ENCODE peak calls at places on chromosomes 11 and 22, in nine cellular contexts. M is NB4, V is BJ, N is thoracic aorta, D is ovary, Y is gastrocnemius medialis, J is neural crest cell, F is coronary artery, C is fibroblast of villous mesenchyme. A is an unnamed sample.

GRCh38 chr11:129252621-129253020 is 60.5 kb upstream of the ARHGAP32 start:
- DNase-seq in M (no peak), V (no peak), N (no peak), D (no peak), Y (no peak), J (no peak), F (no peak), C (no peak), A (no peak)

GRCh38 chr11:5712507-5712906 is 22.9 kb downstream of the TRIM22 start:
- DNase-seq in M (peak), V (no peak), N (no peak), D (no peak), Y (no peak), J (no peak), F (no peak), C (no peak), A (no peak)

GRCh38 chr22:38038890-38039812 is 18.1 kb upstream of the PICK1 start:
- DNase-seq in M (no peak), V (no peak), N (no peak), D (no peak), Y (no peak), J (no peak), F (no peak), C (no peak), A (no peak)

GRCh38 chr22:29298641-29299040 is 7.8 kb upstream of the GAS2L1 start:
- DNase-seq in M (no peak), V (no peak), N (no peak), D (peak), Y (no peak), J (no peak), F (no peak), C (no peak), A (no peak)

GRCh38 chr11:69638941-69639681 is 1.8 kb upstream of the CCND1 start:
- DNase-seq in M (peak), V (peak), N (peak), D (peak), Y (peak), J (peak), F (peak), C (peak), A (peak)

GRCh38 chr11:132646890-132647289 is 885.4 kb downstream of the OPCML start:
- DNase-seq in M (no peak), V (no peak), N (no peak), D (no peak), Y (no peak), J (no peak), F (no peak), C (no peak), A (no peak)

GRCh38 chr11:129658558-129658882 is 157.1 kb upstream of the TMEM45B start:
- DNase-seq in M (no peak), V (no peak), N (no peak), D (no peak), Y (no peak), J (no peak), F (no peak), C (no peak), A (no peak)

GRCh38 chr11:79406376-79406775 is 34.5 kb downstream of the TENM4 start:
- DNase-seq in M (peak), V (no peak), N (no peak), D (no peak), Y (no peak), J (no peak), F (no peak), C (no peak), A (no peak)

GRCh38 chr11:63666874-63667273 is 4.3 kb downstream of the ATL3 start:
- DNase-seq in M (no peak), V (no peak), N (no peak), D (no peak), Y (no peak), J (no peak), F (no peak), C (peak), A (no peak)

GRCh38 chr11:3204141-3205015 is 14.2 kb downstream of the MRGPRG start:
- DNase-seq in M (no peak), V (no peak), N (no peak), D (no peak), Y (no peak), J (no peak), F (no peak), C (no peak), A (no peak)

GRCh38 chr11:3201677-3202181 is 16.9 kb downstream of the MRGPRG start:
- DNase-seq in M (no peak), V (no peak), N (no peak), D (no peak), Y (no peak), J (no peak), F (peak), C (no peak), A (no peak)

GRCh38 chr11:3202759-3203158 is 15.9 kb downstream of the MRGPRG start:
- DNase-seq in M (no peak), V (no peak), N (no peak), D (no peak), Y (no peak), J (no peak), F (no peak), C (no peak), A (no peak)

GRCh38 chr11:3202305-3202704 is 16.3 kb downstream of the MRGPRG start:
- DNase-seq in M (no peak), V (no peak), N (no peak), D (no peak), Y (no peak), J (no peak), F (no peak), C (no peak), A (no peak)

GRCh38 chr11:3203221-3204043 is 15.2 kb downstream of the MRGPRG start:
- DNase-seq in M (peak), V (no peak), N (no peak), D (no peak), Y (no peak), J (no peak), F (no peak), C (no peak), A (no peak)
- TF ChIP-seq CTCF in M (no peak), V (no peak), N (no peak), D (no peak), Y (no peak), J (no peak), F (no peak), C (no peak), A (no peak)

GRCh38 chr22:27242917-27243589 is 558.5 kb downstream of the MN1 start:
- DNase-seq in M (no peak), V (no peak), N (no peak), D (no peak), Y (no peak), J (no peak), F (no peak), C (no peak), A (no peak)

GRCh38 chr22:27241430-27242110 is 560.0 kb downstream of the MN1 start:
- DNase-seq in M (no peak), V (no peak), N (no peak), D (peak), Y (no peak), J (no peak), F (peak), C (peak), A (no peak)

GRCh38 chr22:27242474-27242873 is 559.1 kb downstream of the MN1 start:
- DNase-seq in M (no peak), V (no peak), N (no peak), D (no peak), Y (no peak), J (no peak), F (no peak), C (no peak), A (no peak)

GRCh38 chr22:27240298-27240885 is 561.2 kb downstream of the MN1 start:
- DNase-seq in M (no peak), V (no peak), N (no peak), D (no peak), Y (no peak), J (no peak), F (peak), C (no peak), A (no peak)

GRCh38 chr22:27242111-27242436 is 559.5 kb downstream of the MN1 start:
- DNase-seq in M (no peak), V (no peak), N (no peak), D (no peak), Y (no peak), J (no peak), F (no peak), C (no peak), A (no peak)
- TF ChIP-seq CTCF in M (no peak), V (no peak), N (no peak), D (no peak), Y (no peak), J (no peak), F (no peak), C (no peak), A (no peak)

GRCh38 chr11:9831122-9831521 is 167.2 kb downstream of the SWAP70 start:
- DNase-seq in M (no peak), V (no peak), N (no peak), D (no peak), Y (no peak), J (no peak), F (no peak), C (no peak), A (no peak)
- TF ChIP-seq CTCF in M (no peak), V (no peak), N (no peak), D (no peak), Y (no peak), J (no peak), F (no peak), C (no peak), A (no peak)

DNA sequence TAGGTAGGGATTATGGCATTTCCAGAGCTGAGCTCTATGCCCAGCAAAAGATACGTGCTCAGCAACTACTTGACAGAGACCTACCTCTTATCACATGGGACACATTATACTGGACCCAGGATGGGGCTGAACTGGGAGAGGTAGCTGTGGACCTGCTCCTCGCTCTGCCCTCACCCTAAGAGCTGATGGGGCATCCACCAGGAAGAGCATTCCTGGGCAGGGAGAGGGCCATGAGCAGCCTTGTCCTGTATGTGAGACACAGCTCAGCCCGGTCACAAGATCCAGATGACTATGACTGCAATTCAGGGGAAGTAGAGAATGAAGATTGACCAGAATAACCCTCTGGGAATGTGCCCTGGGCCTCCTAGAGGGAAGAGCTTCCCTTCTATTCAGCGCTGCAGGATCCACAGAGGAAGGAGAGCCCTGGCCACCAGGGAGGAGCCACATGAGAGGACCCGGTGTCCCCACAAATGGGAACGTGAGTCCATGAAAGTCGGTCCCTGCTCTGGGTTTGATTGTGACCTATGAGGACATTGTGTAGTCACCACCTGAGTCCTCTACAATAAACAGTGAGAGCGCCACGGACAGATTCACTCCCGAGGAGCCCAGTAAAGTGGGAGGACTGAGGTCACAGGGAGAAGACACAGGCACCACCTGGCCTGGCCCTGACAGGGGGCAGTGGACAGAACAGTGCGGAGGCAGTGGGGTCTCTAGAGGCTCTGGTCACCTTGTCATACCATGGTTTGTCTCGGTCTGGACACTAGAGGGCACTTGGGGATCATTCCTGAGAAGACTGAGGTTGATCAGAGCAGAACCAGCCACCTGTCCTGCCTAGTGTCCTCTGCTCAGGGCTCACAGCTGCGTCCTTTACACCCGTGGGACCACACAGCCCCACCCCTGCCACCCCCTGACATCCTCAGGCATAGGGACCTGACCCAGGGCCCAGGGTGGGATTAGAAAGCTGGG is 99.5 kb downstream of the ZNF280B start:
- DNase-seq in M (peak), V (no peak), N (no peak), D (no peak), Y (no peak), J (peak), F (no peak), C (peak), A (no peak)
- TF ChIP-seq CTCF in M (peak), V (peak), N (no peak), D (no peak), Y (no peak), J (peak), F (no peak), C (peak), A (peak)

GRCh38 chr22:31443516-31443915 is 44.1 kb downstream of the DRG1 start:
- DNase-seq in M (no peak), V (no peak), N (no peak), D (no peak), Y (no peak), J (no peak), F (no peak), C (no peak), A (no peak)
- TF ChIP-seq CTCF in M (no peak), V (no peak), N (no peak), D (no peak), Y (no peak), J (no peak), F (no peak), C (no peak), A (no peak)

DNA sequence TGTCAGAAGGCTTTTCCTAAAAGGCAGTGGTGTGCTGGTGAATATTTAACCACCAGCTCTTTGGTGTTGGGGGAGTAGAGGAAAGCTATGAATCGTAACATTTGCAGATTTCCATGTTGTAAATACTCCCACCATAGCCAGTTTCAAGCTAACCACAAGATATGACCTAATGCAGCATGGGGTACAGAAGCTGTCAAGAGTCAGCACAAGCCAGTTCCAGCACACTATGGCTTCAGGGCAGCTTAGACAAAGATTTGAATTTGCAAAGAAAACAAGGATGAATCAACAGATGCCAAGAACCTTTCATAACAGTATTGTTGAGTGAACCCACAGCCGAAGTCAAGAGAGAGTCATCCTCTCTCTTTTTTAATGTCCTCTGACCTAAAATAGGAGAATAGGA is 40.0 kb downstream of the COMMD9 start:
- DNase-seq in M (peak), V (peak), N (no peak), D (no peak), Y (no peak), J (no peak), F (no peak), C (peak), A (no peak)
- TF ChIP-seq CTCF in M (no peak), V (no peak), N (no peak), D (no peak), Y (no peak), J (no peak), F (no peak), C (no peak), A (no peak)

GRCh38 chr11:124071622-124071948 is 30.5 kb upstream of the OR10G7 start:
- DNase-seq in M (no peak), V (no peak), N (no peak), D (no peak), Y (no peak), J (no peak), F (no peak), C (no peak), A (no peak)
- TF ChIP-seq CTCF in M (no peak), V (no peak), N (no peak), D (peak), Y (no peak), J (no peak), F (peak), C (no peak), A (no peak)

A was measured in D721Med.